ENCODE peak calls at places on chromosomes 16 and 17, in seven cellular contexts. K is uterus; E is Jurkat, Clone E6-1; A is EH; C is NCI-H2171; Y is NCI-H510A; O is naive thymus-derived CD4-positive, alpha-beta T cell. V is an unnamed sample.

GRCh38 chr16:84502581-84502980 is 1.9 kb downstream of the MEAK7 start:
- DNase-seq in Y (no peak), O (no peak), C (no peak), A (peak), E (no peak), K (no peak), V (no peak)

GRCh38 chr16:14263769-14264168 is 192.7 kb downstream of the MRTFB start:
- DNase-seq in K (no peak), E (no peak), Y (no peak), C (no peak), A (no peak), O (no peak), V (no peak)

GRCh38 chr17:48219605-48220004 is 112.0 kb downstream of the SNX11 start:
- DNase-seq in Y (peak), K (no peak), O (no peak), E (no peak), A (no peak), C (no peak), V (no peak)

GRCh38 chr17:80363518-80364090 is 51.4 kb upstream of the ENDOV start:
- DNase-seq in Y (no peak), K (no peak), E (no peak), A (no peak), O (no peak), C (no peak), V (no peak)

GRCh38 chr17:35117984-35118383 is 1.7 kb downstream of the RAD51D start:
- DNase-seq in O (peak), C (no peak), Y (no peak), E (no peak), A (peak), K (no peak), V (no peak)

GRCh38 chr16:67841816-67842508 is at the start of gene THAP11:
- DNase-seq in O (peak), K (peak), Y (peak), C (peak), A (peak), E (peak), V (peak)

GRCh38 chr16:117381-118365 is 20.8 kb downstream of the NPRL3 start:
- DNase-seq in E (peak), C (peak), A (peak), Y (peak), O (peak), K (peak), V (peak)

GRCh38 chr17:47726796-47727703 is 6.0 kb upstream of the TBX21 start:
- DNase-seq in K (no peak), C (no peak), O (no peak), Y (no peak), E (no peak), A (no peak), V (no peak)

GRCh38 chr16:83109736-83110135 is 483.0 kb downstream of the CDH13 start:
- DNase-seq in C (no peak), O (no peak), K (no peak), E (no peak), Y (no peak), A (peak), V (no peak)

GRCh38 chr16:65122974-65123845 is 1.3 kb upstream of the CDH11 start:
- DNase-seq in O (no peak), E (no peak), A (peak), C (no peak), Y (no peak), K (peak), V (no peak)

GRCh38 chr17:73401911-73402310 is 90.1 kb upstream of the CDC42EP4 start:
- DNase-seq in C (peak), K (no peak), E (peak), A (no peak), Y (peak), O (peak), V (peak)

GRCh38 chr16:7861891-7862585 is 529.4 kb downstream of the RBFOX1 start:
- DNase-seq in C (no peak), O (no peak), Y (no peak), E (no peak), A (no peak), K (no peak), V (no peak)

GRCh38 chr17:13351046-13351445 is 250.7 kb downstream of the HS3ST3A1 start:
- DNase-seq in K (no peak), A (peak), Y (no peak), C (no peak), O (no peak), E (no peak), V (no peak)

GRCh38 chr16:88502371-88502770 is 49.3 kb downstream of the ZFPM1 start:
- DNase-seq in A (no peak), O (no peak), E (no peak), C (no peak), K (no peak), Y (no peak), V (no peak)